ENCODE peak calls at places on chromosomes 6 and 20, in six cellular contexts. One of them, this sample, is unnamed.

GRCh38 chr6:56807992-56808342 is 146.9 kb upstream of the BEND6 start:
- DNase-seq in DMS 273 treated with DMSO at 0.1 percent for 48 hours: no peak
- DNase-seq in iPS-NIHi11: no peak
- DNase-seq in IMR-90: peak
- DNase-seq in H1: no peak
- DNase-seq in H9: no peak
- DNase-seq in this sample: no peak

GRCh38 chr20:1734269-1734858 is 76.8 kb upstream of the SIRPG start:
- DNase-seq in DMS 273 treated with DMSO at 0.1 percent for 48 hours: no peak
- DNase-seq in iPS-NIHi11: no peak
- DNase-seq in IMR-90: no peak
- DNase-seq in H1: no peak
- DNase-seq in H9: no peak
- DNase-seq in this sample: no peak

GRCh38 chr6:138246650-138247440 is 28.6 kb upstream of the PBOV1 start:
- DNase-seq in DMS 273 treated with DMSO at 0.1 percent for 48 hours: no peak
- DNase-seq in iPS-NIHi11: no peak
- DNase-seq in IMR-90: no peak
- DNase-seq in H1: no peak
- DNase-seq in H9: no peak
- DNase-seq in this sample: no peak

GRCh38 chr20:38893485-38894090 is 32.6 kb upstream of the FAM83D start:
- DNase-seq in DMS 273 treated with DMSO at 0.1 percent for 48 hours: no peak
- DNase-seq in iPS-NIHi11: peak
- DNase-seq in IMR-90: peak
- DNase-seq in H1: peak
- DNase-seq in H9: peak
- DNase-seq in this sample: peak

GRCh38 chr6:15453622-15454021 is 207.8 kb downstream of the JARID2 start:
- DNase-seq in DMS 273 treated with DMSO at 0.1 percent for 48 hours: no peak
- DNase-seq in iPS-NIHi11: no peak
- DNase-seq in IMR-90: no peak
- DNase-seq in H1: no peak
- DNase-seq in H9: no peak
- DNase-seq in this sample: no peak

GRCh38 chr6:24117016-24117415 is 9.0 kb upstream of the NRSN1 start:
- DNase-seq in DMS 273 treated with DMSO at 0.1 percent for 48 hours: no peak
- DNase-seq in iPS-NIHi11: no peak
- DNase-seq in IMR-90: no peak
- DNase-seq in H1: no peak
- DNase-seq in H9: no peak
- DNase-seq in this sample: no peak

GRCh38 chr20:17835240-17835940 is 133.2 kb downstream of the SNX5 start:
- DNase-seq in DMS 273 treated with DMSO at 0.1 percent for 48 hours: no peak
- DNase-seq in iPS-NIHi11: no peak
- DNase-seq in IMR-90: peak
- DNase-seq in H1: no peak
- DNase-seq in H9: no peak
- DNase-seq in this sample: no peak

GRCh38 chr6:36326351-36326995 is 10.2 kb downstream of the BNIP5 start:
- DNase-seq in DMS 273 treated with DMSO at 0.1 percent for 48 hours: no peak
- DNase-seq in iPS-NIHi11: no peak
- DNase-seq in IMR-90: peak
- DNase-seq in H1: no peak
- DNase-seq in H9: no peak
- DNase-seq in this sample: no peak

GRCh38 chr6:33983109-33983475 is 162.8 kb downstream of the GRM4 start:
- DNase-seq in DMS 273 treated with DMSO at 0.1 percent for 48 hours: no peak
- DNase-seq in iPS-NIHi11: peak
- DNase-seq in IMR-90: peak
- DNase-seq in H1: peak
- DNase-seq in H9: peak
- DNase-seq in this sample: no peak

GRCh38 chr20:63714858-63715257 is 7.0 kb downstream of the ZGPAT start:
- DNase-seq in DMS 273 treated with DMSO at 0.1 percent for 48 hours: no peak
- DNase-seq in iPS-NIHi11: no peak
- DNase-seq in IMR-90: no peak
- DNase-seq in H1: no peak
- DNase-seq in H9: no peak
- DNase-seq in this sample: no peak

GRCh38 chr6:159979136-159979874 is 10.4 kb downstream of the IGF2R start:
- DNase-seq in DMS 273 treated with DMSO at 0.1 percent for 48 hours: no peak
- DNase-seq in iPS-NIHi11: peak
- DNase-seq in IMR-90: peak
- DNase-seq in H1: no peak
- DNase-seq in H9: no peak
- DNase-seq in this sample: no peak

GRCh38 chr6:33105916-33106871 is 30.4 kb downstream of the HLA-DPB1 start:
- DNase-seq in DMS 273 treated with DMSO at 0.1 percent for 48 hours: no peak
- DNase-seq in iPS-NIHi11: no peak
- DNase-seq in IMR-90: no peak
- DNase-seq in H1: no peak
- DNase-seq in H9: peak
- DNase-seq in this sample: no peak

GRCh38 chr6:148309301-148309700 is 33.3 kb upstream of the SASH1 start:
- DNase-seq in DMS 273 treated with DMSO at 0.1 percent for 48 hours: no peak
- DNase-seq in iPS-NIHi11: no peak
- DNase-seq in IMR-90: no peak
- DNase-seq in H1: no peak
- DNase-seq in H9: no peak
- DNase-seq in this sample: no peak

GRCh38 chr6:113635222-113635970 is 221.7 kb upstream of the MARCKS start:
- DNase-seq in DMS 273 treated with DMSO at 0.1 percent for 48 hours: no peak
- DNase-seq in iPS-NIHi11: no peak
- DNase-seq in IMR-90: no peak
- DNase-seq in H1: no peak
- DNase-seq in H9: no peak
- DNase-seq in this sample: no peak